ENCODE peak calls at places on chromosomes 12 and 14, in seven cellular contexts. I, S, D, Q, Z, B and U are unnamed samples.

GRCh38 chr12:2163172-2163927 is 110.6 kb downstream of the CACNA1C start:
- DNase-seq in D (no peak), S (no peak), Q (peak), B (no peak), I (no peak), Z (no peak), U (no peak)

GRCh38 chr12:75479963-75480461 is 543 bp upstream of the GLIPR1 start:
- DNase-seq in S (no peak), B (no peak), I (no peak), D (peak), Q (peak), Z (no peak), U (no peak)

GRCh38 chr14:93033983-93034670 is 81.6 kb downstream of the ITPK1 start:
- DNase-seq in S (no peak), B (peak), Z (no peak), Q (no peak), I (peak), D (no peak), U (no peak)

GRCh38 chr12:98840325-98840724 is 195.2 kb downstream of the APAF1 start:
- DNase-seq in D (no peak), B (no peak), Z (no peak), I (no peak), S (no peak), Q (no peak), U (no peak)

GRCh38 chr12:104672501-104673265 is 215.9 kb downstream of the CHST11 start:
- DNase-seq in Q (no peak), Z (no peak), I (no peak), S (no peak), D (no peak), B (no peak), U (no peak)

GRCh38 chr14:67965684-67966083 is 146.1 kb downstream of the RAD51B start:
- DNase-seq in S (no peak), Q (no peak), I (no peak), D (no peak), Z (no peak), B (no peak), U (no peak)

GRCh38 chr12:64088431-64089349 is 133.4 kb downstream of the KICS2 start:
- DNase-seq in Q (peak), Z (peak), S (peak), I (no peak), D (peak), B (peak), U (peak)

GRCh38 chr14:54503476-54503875 is 6.2 kb upstream of the CGRRF1 start:
- DNase-seq in D (peak), I (no peak), Z (no peak), Q (peak), S (no peak), B (no peak), U (no peak)

GRCh38 chr12:6753772-6754356 is 923 bp upstream of the MLF2 start:
- DNase-seq in Z (no peak), S (no peak), B (no peak), I (no peak), D (no peak), Q (no peak), U (no peak)

GRCh38 chr14:75864352-75864751 is 117.4 kb downstream of the TGFB3 start:
- DNase-seq in I (no peak), Q (peak), S (no peak), D (peak), Z (no peak), B (no peak), U (no peak)

GRCh38 chr12:106170285-106170684 is 31.5 kb upstream of the NUAK1 start:
- DNase-seq in S (peak), Q (peak), I (no peak), B (no peak), Z (no peak), D (peak), U (no peak)

GRCh38 chr14:30921305-30921704 is 46.9 kb downstream of the COCH start:
- DNase-seq in I (no peak), B (no peak), Q (peak), Z (no peak), S (no peak), D (no peak), U (no peak)

GRCh38 chr12:96861656-96862055 is 45.4 kb upstream of the NEDD1 start:
- DNase-seq in Z (no peak), Q (no peak), I (no peak), D (peak), B (no peak), S (peak), U (no peak)

GRCh38 chr14:30005114-30005698 is 77.6 kb upstream of the PRKD1 start:
- DNase-seq in B (no peak), Q (peak), D (peak), S (peak), Z (no peak), I (no peak), U (peak)

GRCh38 chr14:61535032-61535431 is 160.3 kb upstream of the HIF1A start:
- DNase-seq in Q (no peak), B (no peak), Z (no peak), S (no peak), I (no peak), D (no peak), U (no peak)

GRCh38 chr14:55136868-55137785 is 8.1 kb downstream of the LGALS3 start:
- DNase-seq in I (no peak), Z (peak), S (peak), Q (peak), B (peak), D (no peak), U (no peak)